ENCODE peak calls at places on chromosome 15, in five cellular contexts. W is stomach, Q is gastrocnemius medialis, Z is left ventricle myocardium inferior, F is heart right ventricle. C is an unnamed sample.

GRCh38 chr15:80455668-80456442 is 51.7 kb downstream of the ARNT2 start:
- DNase-seq in Z (no peak), Q (peak; percentile 21), F (peak; percentile 33), W (peak; percentile 56), C (no peak)

GRCh38 chr15:25838191-25838870 is 24.8 kb downstream of the ATP10A start:
- DNase-seq in W (no peak), F (no peak), Q (no peak), Z (no peak), C (no peak)

GRCh38 chr15:65189102-65189740 is 4.1 kb upstream of the CLPX start:
- DNase-seq in F (no peak), Z (no peak), Q (no peak), W (no peak), C (no peak)

GRCh38 chr15:93505506-93505905 is 416.5 kb upstream of the RGMA start:
- DNase-seq in W (no peak), Z (no peak), Q (peak; percentile 73), F (no peak), C (no peak)

GRCh38 chr15:40338041-40338657 is 2.6 kb downstream of the CCDC9B start:
- DNase-seq in W (peak; percentile 74), Q (peak; percentile 64), Z (peak; percentile 79), F (peak; percentile 78), C (peak; percentile 78)

GRCh38 chr15:44593042-44593736 is 56.2 kb downstream of the EIF3J start:
- DNase-seq in W (no peak), Q (no peak), F (no peak), Z (no peak), C (no peak)

GRCh38 chr15:35362195-35362829 is 183.7 kb downstream of the DPH6 start:
- DNase-seq in W (no peak), Z (no peak), F (no peak), Q (no peak), C (no peak)

GRCh38 chr15:71975816-71976150 is 142.2 kb downstream of the MYO9A start:
- DNase-seq in F (no peak), Q (no peak), W (no peak), Z (no peak), C (no peak)

GRCh38 chr15:41581110-41581509 is 22.1 kb downstream of the TYRO3 start:
- DNase-seq in F (no peak), W (no peak), Q (no peak), Z (no peak), C (no peak)

GRCh38 chr15:90637693-90638092 is 79.5 kb upstream of the BLM start:
- DNase-seq in Z (no peak), Q (peak; percentile 4), F (no peak), W (no peak), C (no peak)

GRCh38 chr15:93141373-93141790 is 52.4 kb upstream of the RGMA start:
- DNase-seq in Q (no peak), Z (no peak), W (no peak), F (no peak), C (no peak)

GRCh38 chr15:66565141-66565595 is 630 bp downstream of the LCTL start:
- DNase-seq in Q (no peak), F (no peak), Z (no peak), W (no peak), C (peak; percentile 51)

GRCh38 chr15:38650936-38651327 is 86.3 kb upstream of the RASGRP1 start:
- DNase-seq in F (no peak), Z (no peak), Q (no peak), W (no peak), C (no peak)

GRCh38 chr15:38650384-38650783 is 85.8 kb upstream of the RASGRP1 start:
- DNase-seq in Z (no peak), W (no peak), F (no peak), Q (no peak), C (no peak)

GRCh38 chr15:38648116-38648843 is 83.7 kb upstream of the RASGRP1 start:
- DNase-seq in Q (no peak), F (no peak), Z (no peak), W (no peak), C (no peak)

GRCh38 chr15:38646716-38647115 is 82.1 kb upstream of the RASGRP1 start:
- DNase-seq in Z (no peak), F (no peak), W (no peak), Q (no peak), C (no peak)

GRCh38 chr15:38647683-38648082 is 83.1 kb upstream of the RASGRP1 start:
- DNase-seq in W (no peak), Z (no peak), Q (no peak), F (no peak), C (no peak)
- H3K4me1 ChIP-seq in W (peaks cover 16% of the 10 kb centered on the region), Z (no peaks in the 10 kb centered on the region), Q (no peaks in the 10 kb centered on the region), F (no peaks in the 10 kb centered on the region), C (no peaks in the 10 kb centered on the region)

GRCh38 chr15:75801859-75802593 is 41.2 kb upstream of the UBE2Q2 start:
- DNase-seq in W (peak; percentile 84), Q (peak; percentile 66), F (peak; percentile 83), Z (peak; percentile 82), C (peak; percentile 80)
- H3K36me3 ChIP-seq in W (no peaks in the 10 kb centered on the region), Q (no peaks in the 10 kb centered on the region), F (no peaks in the 10 kb centered on the region), Z (no peaks in the 10 kb centered on the region), C (no peaks in the 10 kb centered on the region)

GRCh38 chr15:28107111-28107893 is 8.2 kb upstream of the OCA2 start:
- DNase-seq in F (no peak), Q (no peak), Z (peak; percentile 8), W (no peak), C (no peak)
- H3K4me3 ChIP-seq in F (peak overlapping the region; percentile 58), Q (peak overlapping the region; percentile 69), Z (peak overlapping the region; percentile 76), W (peak overlapping the region; percentile 51), C (peak overlapping the region; percentile 64)

GRCh38 chr15:78449220-78449999 is 11.4 kb downstream of the IREB2 start:
- DNase-seq in Z (no peak), F (no peak), W (no peak), Q (no peak), C (no peak)

GRCh38 chr15:78454992-78455391 is 17.0 kb downstream of the IREB2 start:
- DNase-seq in Z (no peak), F (no peak), Q (no peak), W (no peak), C (no peak)

GRCh38 chr15:78453447-78453846 is 15.4 kb downstream of the IREB2 start:
- DNase-seq in W (no peak), Q (no peak), Z (no peak), F (no peak), C (no peak)

GRCh38 chr15:78450285-78450858 is 12.4 kb downstream of the IREB2 start:
- DNase-seq in Z (no peak), W (peak; percentile 33), F (no peak), Q (no peak), C (no peak)

GRCh38 chr15:78452485-78452884 is 14.5 kb downstream of the IREB2 start:
- DNase-seq in Z (no peak), F (no peak), Q (no peak), W (no peak), C (no peak)
- H3K4me1 ChIP-seq in Z (peaks cover 80% of the 10 kb centered on the region), F (peaks cover 52% of the 10 kb centered on the region), Q (peaks cover 83% of the 10 kb centered on the region), W (peaks cover 87% of the 10 kb centered on the region), C (no peaks in the 10 kb centered on the region)

C was measured in right atrium auricular region.